ENCODE peak calls at places on chromosomes 11 and 22, in four cellular contexts. B is EH, A is hepatic stellate cell, P is left cardiac atrium. L is an unnamed sample.

GRCh38 chr11:64362339-64362738 is 3.4 kb downstream of the RPS6KA4 start:
- DNase-seq in B (no peak), A (no peak), P (no peak), L (no peak)

GRCh38 chr11:60700689-60701508 is 1.5 kb downstream of the MS4A8 start:
- DNase-seq in B (no peak), A (no peak), P (no peak), L (peak; percentile 32)

GRCh38 chr11:46352063-46352841 is 5.0 kb downstream of the DGKZ start:
- DNase-seq in B (peak; percentile 41), A (peak; percentile 75), P (no peak), L (no peak)

GRCh38 chr11:34316347-34317037 is 41.3 kb downstream of the ABTB2 start:
- DNase-seq in B (peak; percentile 25), A (no peak), P (no peak), L (no peak)

GRCh38 chr11:132058211-132058772 is 687.9 kb downstream of the NTM start:
- DNase-seq in B (peak; percentile 67), A (no peak), P (no peak), L (peak; percentile 70)

GRCh38 chr11:111376453-111376871 is 2.6 kb downstream of the POU2AF1 start:
- DNase-seq in B (no peak), A (no peak), P (no peak), L (no peak)

GRCh38 chr22:47337161-47337621 is 574.7 kb downstream of the TBC1D22A start:
- DNase-seq in B (peak; percentile 95), A (peak; percentile 25), P (no peak), L (peak; percentile 96)

GRCh38 chr22:33000342-33001280 is 57.6 kb downstream of the SYN3 start:
- DNase-seq in B (peak; percentile 53), A (peak; percentile 57), P (peak; percentile 67), L (peak; percentile 44)

GRCh38 chr11:27718346-27718852 is 18.1 kb upstream of the BDNF start:
- DNase-seq in B (peak; percentile 96), A (peak; percentile 78), P (no peak), L (peak; percentile 74)

GRCh38 chr11:77101043-77101537 is 1.6 kb upstream of the OMP start:
- DNase-seq in B (peak; percentile 43), A (peak; percentile 70), P (no peak), L (no peak)

GRCh38 chr22:35399114-35399677 is 744 bp upstream of the MCM5 start:
- DNase-seq in B (no peak), A (no peak), P (no peak), L (no peak)

GRCh38 chr11:119912214-119912613 is 183.2 kb upstream of the NECTIN1 start:
- DNase-seq in B (no peak), A (no peak), P (no peak), L (no peak)

GRCh38 chr11:121844016-121844415 is 272.0 kb downstream of the BLID start:
- DNase-seq in B (no peak), A (no peak), P (no peak), L (peak; percentile 61)

GRCh38 chr22:37176464-37177061 is 11.5 kb downstream of the C1QTNF6 start:
- DNase-seq in B (peak; percentile 91), A (peak; percentile 90), P (peak; percentile 70), L (peak; percentile 34)

GRCh38 chr22:30785527-30785926 is 90.9 kb downstream of the OSBP2 start:
- DNase-seq in B (no peak), A (no peak), P (no peak), L (no peak)

GRCh38 chr11:71370895-71371673 is 77.1 kb downstream of the DHCR7 start:
- DNase-seq in B (no peak), A (no peak), P (no peak), L (no peak)

GRCh38 chr11:78420796-78421209 is 3.2 kb upstream of the GAB2 start:
- DNase-seq in B (peak; percentile 60), A (peak; percentile 55), P (peak; percentile 81), L (no peak)

GRCh38 chr11:121194731-121195596 is 93.9 kb downstream of the TECTA start:
- DNase-seq in B (peak; percentile 65), A (peak; percentile 37), P (no peak), L (peak; percentile 31)

GRCh38 chr11:115941481-115941993 is 437.3 kb upstream of the CADM1 start:
- DNase-seq in B (no peak), A (no peak), P (peak; percentile 77), L (peak; percentile 99)

GRCh38 chr11:102614485-102614884 is 10.6 kb downstream of the MMP20 start:
- DNase-seq in B (no peak), A (no peak), P (no peak), L (no peak)

GRCh38 chr22:47288640-47289039 is 526.2 kb downstream of the TBC1D22A start:
- DNase-seq in B (no peak), A (no peak), P (no peak), L (no peak)

GRCh38 chr22:30309981-30310672 is 16.6 kb downstream of the TBC1D10A start:
- DNase-seq in B (peak; percentile 70), A (no peak), P (peak; percentile 43), L (no peak)

GRCh38 chr11:73983764-73984543 is 1.3 kb upstream of the UCP2 start:
- DNase-seq in B (no peak), A (no peak), P (no peak), L (no peak)